ENCODE peak calls at places on chromosomes 7 and 10, in seven cellular contexts. R, L, B, G, N, F and O are unnamed samples.

GRCh38 chr10:102627141-102627445 is 17.2 kb upstream of the TRIM8 start:
- DNase-seq in R (no peak), L (no peak), B (no peak), G (no peak), N (peak), F (no peak), O (no peak)

GRCh38 chr7:141585592-141586510 is 34.6 kb downstream of the AGK start:
- DNase-seq in R (peak), L (no peak), B (no peak), G (peak), N (no peak), F (no peak), O (no peak)

GRCh38 chr10:1074748-1075358 is 18.7 kb downstream of the WDR37 start:
- DNase-seq in R (peak), L (no peak), B (no peak), G (no peak), N (no peak), F (no peak), O (no peak)

GRCh38 chr7:71735961-71736556 is 604.1 kb downstream of the GALNT17 start:
- DNase-seq in R (peak), L (peak), B (peak), G (peak), N (peak), F (peak), O (no peak)

GRCh38 chr7:70470751-70471150 is 661.2 kb upstream of the GALNT17 start:
- DNase-seq in R (no peak), L (no peak), B (no peak), G (no peak), N (no peak), F (no peak), O (no peak)

GRCh38 chr7:92904292-92905131 is 68.1 kb upstream of the CDK6 start:
- DNase-seq in R (peak), L (no peak), B (no peak), G (peak), N (peak), F (no peak), O (no peak)

GRCh38 chr7:23419845-23420244 is 50.4 kb downstream of the IGF2BP3 start:
- DNase-seq in R (no peak), L (no peak), B (no peak), G (no peak), N (no peak), F (no peak), O (no peak)

GRCh38 chr7:127932496-127932895 is 98.7 kb downstream of the LRRC4 start:
- DNase-seq in R (no peak), L (no peak), B (no peak), G (no peak), N (no peak), F (no peak), O (no peak)

GRCh38 chr7:142568430-142569097 is 180.7 kb upstream of the PRSS1 start:
- DNase-seq in R (peak), L (no peak), B (no peak), G (peak), N (no peak), F (no peak), O (no peak)

GRCh38 chr10:7185367-7185690 is 225.5 kb downstream of the SFMBT2 start:
- DNase-seq in R (no peak), L (no peak), B (no peak), G (no peak), N (no peak), F (no peak), O (no peak)

GRCh38 chr10:125043824-125044658 is 102.1 kb downstream of the ZRANB1 start:
- DNase-seq in R (no peak), L (no peak), B (no peak), G (no peak), N (peak), F (no peak), O (no peak)

GRCh38 chr10:13633689-13634088 is 46.9 kb downstream of the PRPF18 start:
- DNase-seq in R (peak), L (no peak), B (peak), G (no peak), N (peak), F (no peak), O (no peak)

GRCh38 chr10:29039659-29040309 is 249.1 kb upstream of the LYZL1 start:
- DNase-seq in R (peak), L (no peak), B (peak), G (no peak), N (no peak), F (no peak), O (no peak)

GRCh38 chr10:72276013-72276387 is 2.3 kb downstream of the DDIT4 start:
- DNase-seq in R (peak), L (no peak), B (peak), G (no peak), N (no peak), F (no peak), O (no peak)

GRCh38 chr10:6563075-6563474 is 17.0 kb downstream of the PRKCQ start:
- DNase-seq in R (no peak), L (no peak), B (no peak), G (no peak), N (no peak), F (no peak), O (no peak)

GRCh38 chr10:102467971-102468438 is 16.7 kb upstream of the C10orf95 start:
- DNase-seq in R (no peak), L (no peak), B (peak), G (no peak), N (peak), F (no peak), O (no peak)

GRCh38 chr7:30787476-30787875 is 16.3 kb downstream of the MINDY4 start:
- DNase-seq in R (no peak), L (no peak), B (no peak), G (no peak), N (no peak), F (no peak), O (no peak)

GRCh38 chr7:28847681-28848080 is 110.4 kb downstream of the TRIL start:
- DNase-seq in R (no peak), L (no peak), B (no peak), G (no peak), N (peak), F (no peak), O (no peak)

GRCh38 chr10:120217736-120218135 is 239.3 kb upstream of the PLPP4 start:
- DNase-seq in R (no peak), L (no peak), B (no peak), G (no peak), N (no peak), F (no peak), O (no peak)

GRCh38 chr7:121739465-121739864 is 133.5 kb upstream of the PTPRZ1 start:
- DNase-seq in R (no peak), L (no peak), B (no peak), G (no peak), N (no peak), F (no peak), O (no peak)

GRCh38 chr7:55055479-55055878 is 36.7 kb downstream of the EGFR start:
- DNase-seq in R (peak), L (no peak), B (no peak), G (no peak), N (no peak), F (no peak), O (no peak)

GRCh38 chr10:93080350-93081046 is 6.8 kb downstream of the CYP26A1 start:
- DNase-seq in R (peak), L (no peak), B (peak), G (no peak), N (no peak), F (peak), O (peak)

GRCh38 chr7:69753981-69754380 is 155.7 kb downstream of the AUTS2 start:
- DNase-seq in R (no peak), L (no peak), B (no peak), G (no peak), N (no peak), F (no peak), O (no peak)

GRCh38 chr7:77698042-77698625 is 1.9 kb downstream of the RSBN1L start:
- DNase-seq in R (no peak), L (no peak), B (no peak), G (no peak), N (no peak), F (no peak), O (no peak)

GRCh38 chr10:34075269-34075926 is 739.7 kb downstream of the PARD3 start:
- DNase-seq in R (no peak), L (no peak), B (peak), G (no peak), N (no peak), F (no peak), O (no peak)

GRCh38 chr7:24127930-24128329 is 156.1 kb upstream of the NPY start:
- DNase-seq in R (no peak), L (no peak), B (no peak), G (no peak), N (no peak), F (no peak), O (no peak)

GRCh38 chr7:29622335-29623265 is 59.0 kb downstream of the PRR15 start:
- DNase-seq in R (peak), L (no peak), B (no peak), G (peak), N (no peak), F (no peak), O (no peak)

GRCh38 chr7:25069900-25070443 is 55.1 kb downstream of the CYCS start:
- DNase-seq in R (peak), L (no peak), B (peak), G (no peak), N (peak), F (peak), O (peak)

GRCh38 chr7:128404826-128405344 is 4.9 kb downstream of the IMPDH1 start:
- DNase-seq in R (no peak), L (no peak), B (no peak), G (no peak), N (no peak), F (no peak), O (no peak)

GRCh38 chr10:76324283-76324682 is 892.9 kb downstream of the LRMDA start:
- DNase-seq in R (no peak), L (no peak), B (peak), G (no peak), N (peak), F (no peak), O (peak)

GRCh38 chr10:851891-852290 is 79.6 kb downstream of the LARP4B start:
- DNase-seq in R (no peak), L (no peak), B (no peak), G (no peak), N (no peak), F (no peak), O (no peak)

GRCh38 chr10:17003151-17003550 is 126.5 kb downstream of the CUBN start:
- DNase-seq in R (peak), L (no peak), B (no peak), G (no peak), N (no peak), F (no peak), O (no peak)

GRCh38 chr10:63586048-63586447 is 64.8 kb downstream of the REEP3 start:
- DNase-seq in R (no peak), L (no peak), B (no peak), G (no peak), N (no peak), F (no peak), O (no peak)

GRCh38 chr10:18224626-18225445 is 84.6 kb downstream of the CACNB2 start:
- DNase-seq in R (peak), L (no peak), B (peak), G (no peak), N (no peak), F (peak), O (no peak)

GRCh38 chr7:6256709-6257535 is 15.5 kb downstream of the CYTH3 start:
- DNase-seq in R (peak), L (no peak), B (peak), G (no peak), N (peak), F (no peak), O (no peak)

GRCh38 chr7:80783177-80783687 is 135.6 kb downstream of the SEMA3C start:
- DNase-seq in R (no peak), L (no peak), B (no peak), G (no peak), N (no peak), F (no peak), O (no peak)

GRCh38 chr10:127612-128432 is 7.4 kb upstream of the ZMYND11 start:
- DNase-seq in R (no peak), L (no peak), B (peak), G (no peak), N (no peak), F (no peak), O (no peak)

GRCh38 chr7:105724688-105725087 is 143.4 kb upstream of the EFCAB10 start:
- DNase-seq in R (no peak), L (no peak), B (no peak), G (no peak), N (no peak), F (no peak), O (no peak)

GRCh38 chr7:105719919-105720318 is 138.6 kb upstream of the EFCAB10 start:
- DNase-seq in R (no peak), L (no peak), B (no peak), G (no peak), N (no peak), F (no peak), O (no peak)

GRCh38 chr7:105719395-105719794 is 138.1 kb upstream of the EFCAB10 start:
- DNase-seq in R (no peak), L (no peak), B (peak), G (no peak), N (no peak), F (no peak), O (no peak)

GRCh38 chr7:105721571-105722104 is 140.3 kb upstream of the EFCAB10 start:
- DNase-seq in R (no peak), L (peak), B (no peak), G (no peak), N (no peak), F (peak), O (peak)

GRCh38 chr7:105723582-105723981 is 142.3 kb upstream of the EFCAB10 start:
- DNase-seq in R (no peak), L (peak), B (no peak), G (no peak), N (no peak), F (peak), O (peak)
- H3K27ac ChIP-seq in R (no peak), L (no peak), B (no peak), G (no peak), N (no peak), F (no peak), O (peak)

GRCh38 chr10:68876246-68876918 is 24.7 kb upstream of the DDX50 start:
- DNase-seq in R (no peak), L (no peak), B (no peak), G (no peak), N (no peak), F (no peak), O (no peak)
- H3K27ac ChIP-seq in R (peak), L (no peak), B (no peak), G (no peak), N (no peak), F (no peak), O (no peak)

DNA sequence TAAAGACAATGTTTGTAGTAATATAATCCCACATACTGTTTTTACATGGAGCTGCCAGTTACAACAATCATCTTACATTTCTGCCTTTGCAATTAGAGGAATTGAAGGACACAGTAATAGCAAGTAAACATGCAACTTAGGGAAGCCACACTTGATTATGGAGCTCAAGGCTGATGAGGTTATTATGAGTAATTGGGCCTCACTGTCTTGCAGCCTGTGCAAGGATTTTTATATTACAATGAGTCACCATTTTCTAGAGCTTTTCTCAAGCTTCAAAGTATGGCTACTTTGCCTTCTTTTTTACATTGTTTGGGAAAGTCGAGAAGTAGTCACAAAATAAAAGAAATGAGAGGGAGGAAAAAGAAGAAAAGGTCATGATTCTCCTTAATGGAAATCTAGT is 226.4 kb downstream of the KIAA1217 start:
- DNase-seq in R (no peak), L (no peak), B (no peak), G (no peak), N (no peak), F (no peak), O (no peak)
- H3K27ac ChIP-seq in R (no peak), L (no peak), B (no peak), G (no peak), N (no peak), F (no peak), O (no peak)

GRCh38 chr7:27116521-27116946 is 14.0 kb downstream of the HOXA4 start:
- DNase-seq in R (no peak), L (no peak), B (no peak), G (no peak), N (no peak), F (no peak), O (no peak)
- H3K27ac ChIP-seq in R (no peak), L (no peak), B (no peak), G (peak), N (peak), F (no peak), O (no peak)

GRCh38 chr7:137727413-137727812 is 119.4 kb downstream of the DGKI start:
- DNase-seq in R (no peak), L (no peak), B (no peak), G (no peak), N (no peak), F (no peak), O (no peak)

GRCh38 chr7:137734221-137734620 is 112.6 kb downstream of the DGKI start:
- DNase-seq in R (peak), L (no peak), B (no peak), G (no peak), N (no peak), F (no peak), O (no peak)

GRCh38 chr7:137731436-137731835 is 115.3 kb downstream of the DGKI start:
- DNase-seq in R (no peak), L (no peak), B (no peak), G (no peak), N (no peak), F (no peak), O (no peak)

GRCh38 chr7:137728426-137728825 is 118.3 kb downstream of the DGKI start:
- DNase-seq in R (no peak), L (no peak), B (no peak), G (no peak), N (no peak), F (no peak), O (no peak)
- H3K27ac ChIP-seq in R (no peak), L (no peak), B (no peak), G (no peak), N (no peak), F (no peak), O (no peak)

DNA sequence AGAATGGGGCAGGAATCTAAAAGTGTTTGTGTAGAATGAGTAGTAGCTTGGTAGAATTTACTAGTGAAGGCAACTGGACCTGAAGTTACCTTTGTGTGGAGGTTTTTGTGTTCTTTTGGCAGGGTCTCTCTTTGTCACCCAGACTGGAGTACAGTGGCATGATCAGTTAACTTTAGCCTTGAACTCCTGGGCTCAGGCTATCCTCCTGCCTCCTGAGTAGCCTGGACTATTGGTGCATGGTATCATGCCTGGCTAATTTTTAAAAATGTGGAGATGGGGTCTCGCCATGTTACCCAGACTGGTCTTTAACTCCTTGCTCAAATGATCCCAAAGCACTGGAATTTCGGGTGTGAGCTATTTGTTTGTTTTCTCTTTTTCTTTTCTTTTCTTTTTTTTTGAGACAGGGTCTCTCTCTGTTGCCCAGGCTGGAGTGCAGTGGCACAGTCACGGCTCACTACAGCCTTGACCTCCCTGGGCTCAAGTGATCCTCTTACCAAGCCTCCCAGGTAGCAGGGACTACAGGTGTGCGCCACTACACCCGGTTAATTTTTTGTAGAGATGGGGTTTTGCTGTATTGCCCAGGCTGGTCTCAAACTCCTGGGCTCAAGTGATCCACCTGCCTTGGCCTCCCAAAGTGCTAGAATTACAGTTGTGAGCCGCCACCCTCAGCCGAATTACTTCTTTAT is 76.7 kb downstream of the MKLN1 start:
- DNase-seq in R (no peak), L (no peak), B (no peak), G (no peak), N (no peak), F (no peak), O (no peak)
- H3K27ac ChIP-seq in R (no peak), L (no peak), B (no peak), G (no peak), N (no peak), F (no peak), O (no peak)

DNA sequence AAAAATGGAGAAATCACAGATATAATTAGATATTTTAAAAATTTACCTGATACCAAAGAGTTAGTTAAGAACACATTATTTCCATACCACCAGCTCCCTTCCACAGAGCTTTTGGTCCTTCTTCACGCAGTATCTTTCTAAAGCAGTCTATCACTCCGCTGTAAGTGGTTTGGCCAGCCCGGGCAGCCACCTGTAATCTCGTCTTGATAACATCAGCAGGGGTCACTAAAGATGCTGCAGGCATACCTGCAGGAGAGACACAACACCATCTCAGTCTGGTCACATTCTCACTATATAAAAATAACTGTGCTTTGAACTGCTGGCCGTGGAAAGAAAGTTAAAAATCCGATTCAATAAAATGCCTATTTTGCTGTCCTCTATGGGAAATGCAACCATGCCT is 200.1 kb downstream of the SLC25A13 start:
- DNase-seq in R (no peak), L (no peak), B (no peak), G (no peak), N (no peak), F (no peak), O (no peak)
- H3K27ac ChIP-seq in R (no peak), L (no peak), B (no peak), G (no peak), N (no peak), F (no peak), O (no peak)

GRCh38 chr7:116585967-116586366 is 61.1 kb downstream of the CAV1 start:
- DNase-seq in R (no peak), L (no peak), B (no peak), G (no peak), N (no peak), F (no peak), O (no peak)

GRCh38 chr7:116591202-116592040 is 66.6 kb downstream of the CAV1 start:
- DNase-seq in R (peak), L (no peak), B (no peak), G (peak), N (no peak), F (no peak), O (no peak)

GRCh38 chr7:116588641-116589594 is 64.1 kb downstream of the CAV1 start:
- DNase-seq in R (peak), L (no peak), B (no peak), G (peak), N (no peak), F (no peak), O (no peak)

GRCh38 chr7:116585392-116585791 is 60.6 kb downstream of the CAV1 start:
- DNase-seq in R (no peak), L (no peak), B (no peak), G (no peak), N (no peak), F (no peak), O (no peak)

DNA sequence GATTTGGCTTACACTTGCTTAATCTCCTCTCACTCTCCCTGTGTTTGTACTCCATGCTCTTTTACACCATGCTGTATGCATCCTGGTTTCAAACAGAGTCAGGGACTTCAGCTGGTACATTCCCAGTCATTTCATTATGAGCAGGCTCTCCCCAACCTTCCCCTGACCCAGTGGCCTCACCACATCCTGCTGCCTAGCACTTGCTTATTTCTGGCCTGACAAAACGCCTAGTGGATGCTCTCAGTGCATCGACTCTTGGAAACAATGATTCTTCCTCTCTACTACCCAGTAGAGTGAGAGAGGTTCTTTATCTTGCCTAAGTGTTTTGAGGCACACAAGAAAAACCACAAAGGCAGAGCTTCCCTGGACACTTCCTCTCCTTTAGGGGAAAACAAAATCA is 63.4 kb downstream of the CAV1 start:
- DNase-seq in R (peak), L (no peak), B (no peak), G (no peak), N (no peak), F (no peak), O (no peak)
- H3K27ac ChIP-seq in R (no peak), L (no peak), B (no peak), G (peak), N (peak), F (no peak), O (no peak)